ENCODE peak calls at places on chromosomes 13 and 19, in five cellular contexts. D, V, G, B and J are unnamed samples.

GRCh38 chr13:48533207-48533499 is 273 bp upstream of the RCBTB2 start:
- DNase-seq in B (no peak), V (no peak), D (no peak), G (no peak), J (no peak)

GRCh38 chr13:110106726-110107125 is 200.2 kb downstream of the COL4A1 start:
- DNase-seq in D (no peak), B (no peak), G (no peak), V (peak), J (no peak)

GRCh38 chr19:44747739-44748425 is 626 bp upstream of the BCL3 start:
- DNase-seq in G (no peak), B (peak), V (peak), D (peak), J (no peak)

GRCh38 chr13:98273067-98273823 is 96.2 kb upstream of the RNF113B start:
- DNase-seq in D (no peak), G (no peak), V (no peak), B (peak), J (no peak)

GRCh38 chr19:46784262-46785053 is 3.9 kb downstream of the SLC1A5 start:
- DNase-seq in B (peak), D (peak), G (no peak), V (peak), J (peak)

GRCh38 chr19:41392775-41393174 is 4.4 kb downstream of the EXOSC5 start:
- DNase-seq in V (no peak), B (no peak), D (no peak), G (no peak), J (no peak)

GRCh38 chr13:33717775-33718174 is 100.2 kb upstream of the RFC3 start:
- DNase-seq in B (no peak), G (no peak), D (peak), V (no peak), J (no peak)

GRCh38 chr13:69970521-69970920 is 137.1 kb upstream of the ATXN8OS start:
- DNase-seq in D (no peak), B (peak), G (peak), V (peak), J (no peak)

GRCh38 chr13:82719987-82720386 is 1162.3 kb downstream of the SLITRK1 start:
- DNase-seq in D (no peak), B (no peak), G (no peak), V (no peak), J (no peak)

GRCh38 chr13:47188802-47189201 is 291.9 kb upstream of the HTR2A start:
- DNase-seq in V (no peak), D (peak), G (no peak), B (peak), J (no peak)

GRCh38 chr13:40187836-40188591 is 478.4 kb downstream of the FOXO1 start:
- DNase-seq in G (no peak), B (no peak), V (peak), D (no peak), J (no peak)

GRCh38 chr19:37505958-37506386 is 767 bp upstream of the ZNF793 start:
- DNase-seq in D (no peak), B (no peak), V (no peak), G (no peak), J (no peak)

GRCh38 chr13:44171861-44172260 is 201.8 kb upstream of the SERP2 start:
- DNase-seq in D (no peak), B (no peak), G (no peak), V (no peak), J (no peak)

GRCh38 chr19:55165952-55166529 is 372 bp downstream of the DNAAF3 start:
- DNase-seq in D (peak), G (no peak), B (peak), V (peak), J (peak)

GRCh38 chr19:35063940-35064818 is 22.7 kb downstream of the HPN start:
- DNase-seq in B (peak), D (peak), G (no peak), V (no peak), J (no peak)

GRCh38 chr13:30870049-30870884 is 35.8 kb upstream of the MEDAG start:
- DNase-seq in V (peak), G (no peak), B (peak), D (peak), J (peak)

GRCh38 chr19:40143612-40144011 is 47.6 kb upstream of the MAP3K10 start:
- DNase-seq in B (no peak), D (no peak), G (no peak), V (no peak), J (no peak)

GRCh38 chr19:4866595-4867424 is 657 bp downstream of the PLIN3 start:
- DNase-seq in V (peak), B (peak), G (no peak), D (peak), J (peak)

GRCh38 chr19:40605201-40605971 is 4.2 kb downstream of the LTBP4 start:
- DNase-seq in V (peak), D (peak), B (peak), G (no peak), J (no peak)

GRCh38 chr13:113935081-113935511 is 38.8 kb downstream of the C13orf46 start:
- DNase-seq in V (peak), B (no peak), G (no peak), D (no peak), J (no peak)
- H4K91ac ChIP-seq in V (peak), B (no peak), G (no peak), D (no peak), J (no peak)

GRCh38 chr19:6381030-6381750 is 5.5 kb upstream of the PSPN start:
- DNase-seq in G (no peak), D (no peak), B (no peak), V (no peak), J (no peak)
- H2BK15ac ChIP-seq in G (no peak), D (no peak), B (no peak), V (no peak), J (no peak)

GRCh38 chr19:1093330-1093729 is 1.8 kb downstream of the POLR2E start:
- DNase-seq in B (no peak), G (no peak), V (no peak), D (no peak), J (no peak)

GRCh38 chr19:1094978-1095701 is at the start of gene POLR2E:
- DNase-seq in V (peak), D (peak), G (peak), B (peak), J (peak)

GRCh38 chr19:1093811-1094553 is 1.2 kb downstream of the POLR2E start:
- DNase-seq in D (no peak), V (no peak), G (no peak), B (no peak), J (no peak)

GRCh38 chr19:1091544-1092175 is 3.5 kb downstream of the POLR2E start:
- DNase-seq in D (no peak), B (no peak), V (no peak), G (no peak), J (no peak)

DNA sequence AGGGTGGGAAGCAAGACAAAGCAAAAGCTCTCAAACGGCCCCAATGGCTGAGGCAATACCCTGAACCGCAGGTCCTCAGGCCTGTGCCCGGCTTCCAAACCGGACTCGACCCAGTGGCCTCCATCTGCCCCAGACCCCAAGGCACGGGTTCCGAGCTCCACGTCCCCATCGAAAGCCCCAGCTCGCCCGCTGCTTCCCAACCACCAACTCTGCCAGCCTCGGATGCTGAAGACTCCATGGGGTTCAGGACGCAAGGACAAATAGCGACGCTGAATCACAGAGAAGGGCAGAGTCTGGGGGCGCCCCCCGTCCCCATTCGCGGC is 559 bp downstream of the POLR2E start:
- DNase-seq in V (no peak), G (no peak), D (no peak), B (no peak), J (no peak)
- H4K91ac ChIP-seq in V (no peak), G (no peak), D (no peak), B (peak), J (no peak)

DNA sequence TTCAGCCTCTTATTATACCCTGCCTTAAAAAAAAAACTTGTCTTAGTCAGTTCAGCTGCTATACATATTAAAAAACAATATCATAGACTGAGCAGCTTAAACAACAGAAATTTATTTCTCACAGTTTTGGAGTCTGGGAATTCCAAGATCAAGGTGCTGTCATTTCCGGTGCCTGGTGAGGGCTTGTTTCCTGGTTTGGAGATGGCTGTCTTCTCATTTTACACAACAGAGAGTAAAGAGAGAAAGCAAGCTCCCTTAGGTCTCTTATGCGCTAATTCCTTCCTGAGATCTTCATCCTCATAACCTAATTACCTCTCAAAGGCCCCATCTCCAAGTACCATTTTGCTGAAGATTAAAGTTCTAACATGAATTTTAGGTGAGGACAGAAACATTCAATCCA is 769.2 kb downstream of the DIAPH3 start:
- DNase-seq in B (no peak), V (no peak), G (no peak), D (no peak), J (no peak)
- H2BK15ac ChIP-seq in B (no peak), V (no peak), G (no peak), D (no peak), J (no peak)

GRCh38 chr19:13042443-13043130 is 47.3 kb downstream of the NFIX start:
- DNase-seq in B (no peak), V (no peak), D (peak), G (no peak), J (no peak)

GRCh38 chr19:13045812-13046211 is 50.5 kb downstream of the NFIX start:
- DNase-seq in G (no peak), V (no peak), B (no peak), D (no peak), J (no peak)

GRCh38 chr19:13040916-13041292 is 45.6 kb downstream of the NFIX start:
- DNase-seq in G (no peak), V (no peak), B (no peak), D (no peak), J (no peak)

GRCh38 chr19:13044160-13044853 is 49.0 kb downstream of the NFIX start:
- DNase-seq in B (no peak), G (no peak), V (no peak), D (peak), J (no peak)

GRCh38 chr19:13043285-13043684 is 48.0 kb downstream of the NFIX start:
- DNase-seq in V (no peak), G (no peak), B (no peak), D (no peak), J (no peak)
- H4K91ac ChIP-seq in V (no peak), G (no peak), B (no peak), D (no peak), J (no peak)